ENCODE peak calls at places on chromosomes 2 and 18, in ten cellular contexts. H is erythroblast; U is amygdala; P is GM03348; L is GM04504; T is keratinocyte; X is GM19239; B is stimulated activated CD4-positive, alpha-beta T cell treated with anti-CD3 and anti-CD28 coated beads, TNF-alpha, amount 100 ng/mL, for 24 hours; J is 8988T; M is frontal cortex. Y is an unnamed sample.

GRCh38 chr2:201004370-201004769 is 40.9 kb upstream of the ORC2 start:
- DNase-seq in B (no peak), H (no peak), T (no peak), U (no peak), J (no peak), X (no peak), L (no peak), P (no peak), M (no peak), Y (no peak)

GRCh38 chr2:26580151-26580550 is 61.0 kb downstream of the CIB4 start:
- DNase-seq in H (no peak), U (no peak), P (no peak), L (no peak), X (no peak), B (no peak), J (no peak), M (no peak), T (no peak), Y (no peak)

GRCh38 chr2:127887452-127888219 is 1.9 kb upstream of the AMMECR1L start:
- DNase-seq in U (no peak), J (no peak), X (no peak), H (peak), M (no peak), B (no peak), T (no peak), L (no peak), P (no peak), Y (no peak)

GRCh38 chr2:62663443-62663842 is 42.1 kb upstream of the EHBP1 start:
- DNase-seq in B (no peak), P (peak), H (no peak), X (no peak), L (peak), T (no peak), M (no peak), U (no peak), J (no peak), Y (no peak)

GRCh38 chr2:20094955-20095354 is 43.5 kb upstream of the LAPTM4A start:
- DNase-seq in U (no peak), M (no peak), J (no peak), L (no peak), P (no peak), B (no peak), H (no peak), X (no peak), T (no peak), Y (no peak)

GRCh38 chr2:61426267-61426897 is 44.5 kb downstream of the USP34 start:
- DNase-seq in T (no peak), L (no peak), M (no peak), H (peak), B (peak), X (peak), U (no peak), P (peak), J (peak), Y (peak)

GRCh38 chr2:227117027-227117426 is 47.0 kb downstream of the COL4A4 start:
- DNase-seq in X (no peak), T (no peak), M (no peak), U (no peak), B (no peak), P (no peak), H (no peak), J (no peak), L (no peak), Y (no peak)

GRCh38 chr18:46407471-46408166 is 249.4 kb downstream of the LOXHD1 start:
- DNase-seq in L (no peak), B (no peak), H (peak), X (no peak), P (peak), U (no peak), T (no peak), J (no peak), M (no peak), Y (no peak)

GRCh38 chr2:43675646-43676321 is 445 bp downstream of the C1GALT1C1L start:
- DNase-seq in U (no peak), P (no peak), J (no peak), L (no peak), B (no peak), H (no peak), X (no peak), T (no peak), M (peak), Y (no peak)

Y was measured in HuH-7.5.